ENCODE peak calls at places on chromosomes 13 and 19, in eight cellular contexts. One of them, this sample, is unnamed.

GRCh38 chr19:55165952-55166529 is 372 bp downstream of the DNAAF3 start:
- DNase-seq in cardiac fibroblast: peak; percentile 79
- DNase-seq in uterus: no peak
- DNase-seq in esophagus squamous epithelium: no peak
- DNase-seq in RWPE1: peak; percentile 66
- DNase-seq in tibial nerve: no peak
- DNase-seq in fibroblast of lung: peak; percentile 78
- DNase-seq in MCF 10A: peak; percentile 74
- DNase-seq in this sample: no peak

GRCh38 chr13:96075953-96076543 is 13.9 kb upstream of the HS6ST3 start:
- DNase-seq in cardiac fibroblast: peak; percentile 50
- DNase-seq in uterus: no peak
- DNase-seq in esophagus squamous epithelium: no peak
- DNase-seq in RWPE1: peak; percentile 21
- DNase-seq in tibial nerve: no peak
- DNase-seq in fibroblast of lung: peak; percentile 39
- DNase-seq in MCF 10A: peak; percentile 43
- DNase-seq in this sample: no peak

GRCh38 chr13:95902736-95903135 is 150.5 kb downstream of the UGGT2 start:
- DNase-seq in cardiac fibroblast: peak; percentile 9
- DNase-seq in uterus: no peak
- DNase-seq in esophagus squamous epithelium: no peak
- DNase-seq in RWPE1: no peak
- DNase-seq in tibial nerve: no peak
- DNase-seq in fibroblast of lung: no peak
- DNase-seq in MCF 10A: no peak
- DNase-seq in this sample: no peak

GRCh38 chr13:95355491-95355890 is 54.2 kb upstream of the ABCC4 start:
- DNase-seq in cardiac fibroblast: peak; percentile 51
- DNase-seq in uterus: no peak
- DNase-seq in esophagus squamous epithelium: no peak
- DNase-seq in RWPE1: no peak
- DNase-seq in tibial nerve: no peak
- DNase-seq in fibroblast of lung: peak; percentile 5
- DNase-seq in MCF 10A: peak; percentile 38
- DNase-seq in this sample: no peak

GRCh38 chr19:8161135-8161646 is 11.8 kb upstream of the FBN3 start:
- DNase-seq in cardiac fibroblast: peak; percentile 15
- DNase-seq in uterus: no peak
- DNase-seq in esophagus squamous epithelium: no peak
- DNase-seq in RWPE1: no peak
- DNase-seq in tibial nerve: no peak
- DNase-seq in fibroblast of lung: peak; percentile 17
- DNase-seq in MCF 10A: no peak
- DNase-seq in this sample: no peak

GRCh38 chr13:30006246-30006645 is 155.8 kb upstream of the UBL3 start:
- DNase-seq in cardiac fibroblast: no peak
- DNase-seq in uterus: no peak
- DNase-seq in esophagus squamous epithelium: no peak
- DNase-seq in RWPE1: no peak
- DNase-seq in tibial nerve: no peak
- DNase-seq in fibroblast of lung: no peak
- DNase-seq in MCF 10A: no peak
- DNase-seq in this sample: no peak

GRCh38 chr13:45108716-45109706 is 11.3 kb upstream of the GTF2F2 start:
- DNase-seq in cardiac fibroblast: peak; percentile 39
- DNase-seq in uterus: no peak
- DNase-seq in esophagus squamous epithelium: no peak
- DNase-seq in RWPE1: no peak
- DNase-seq in tibial nerve: no peak
- DNase-seq in fibroblast of lung: peak; percentile 19
- DNase-seq in MCF 10A: peak; percentile 25
- DNase-seq in this sample: no peak

GRCh38 chr19:34173145-34173956 is 1.0 kb downstream of the LSM14A start:
- DNase-seq in cardiac fibroblast: peak; percentile 60
- DNase-seq in uterus: peak; percentile 23
- DNase-seq in esophagus squamous epithelium: no peak
- DNase-seq in RWPE1: peak; percentile 62
- DNase-seq in tibial nerve: peak; percentile 21
- DNase-seq in fibroblast of lung: peak; percentile 41
- DNase-seq in MCF 10A: peak; percentile 57
- DNase-seq in this sample: no peak

GRCh38 chr13:102587916-102588315 is 8.9 kb upstream of the TPP2 start:
- DNase-seq in cardiac fibroblast: no peak
- DNase-seq in uterus: no peak
- DNase-seq in esophagus squamous epithelium: no peak
- DNase-seq in RWPE1: no peak
- DNase-seq in tibial nerve: no peak
- DNase-seq in fibroblast of lung: no peak
- DNase-seq in MCF 10A: no peak
- DNase-seq in this sample: no peak

GRCh38 chr19:53624776-53625540 is 6.8 kb upstream of the DPRX start:
- DNase-seq in cardiac fibroblast: no peak
- DNase-seq in uterus: no peak
- DNase-seq in esophagus squamous epithelium: no peak
- DNase-seq in RWPE1: no peak
- DNase-seq in tibial nerve: no peak
- DNase-seq in fibroblast of lung: no peak
- DNase-seq in MCF 10A: no peak
- DNase-seq in this sample: no peak

GRCh38 chr19:10655457-10656312 is 1.5 kb downstream of the ILF3 start:
- DNase-seq in cardiac fibroblast: peak; percentile 41
- DNase-seq in uterus: no peak
- DNase-seq in esophagus squamous epithelium: no peak
- DNase-seq in RWPE1: no peak
- DNase-seq in tibial nerve: no peak
- DNase-seq in fibroblast of lung: no peak
- DNase-seq in MCF 10A: peak; percentile 29
- DNase-seq in this sample: no peak

GRCh38 chr19:31783592-31783991 is 434.4 kb upstream of the TSHZ3 start:
- DNase-seq in cardiac fibroblast: no peak
- DNase-seq in uterus: no peak
- DNase-seq in esophagus squamous epithelium: no peak
- DNase-seq in RWPE1: no peak
- DNase-seq in tibial nerve: no peak
- DNase-seq in fibroblast of lung: no peak
- DNase-seq in MCF 10A: no peak
- DNase-seq in this sample: no peak

GRCh38 chr13:81686877-81687276 is 1346.0 kb upstream of the SPRY2 start:
- DNase-seq in cardiac fibroblast: peak; percentile 0
- DNase-seq in uterus: no peak
- DNase-seq in esophagus squamous epithelium: no peak
- DNase-seq in RWPE1: no peak
- DNase-seq in tibial nerve: no peak
- DNase-seq in fibroblast of lung: peak; percentile 1
- DNase-seq in MCF 10A: peak; percentile 77
- DNase-seq in this sample: no peak

GRCh38 chr19:38429055-38429810 is 3.2 kb upstream of the RASGRP4 start:
- DNase-seq in cardiac fibroblast: no peak
- DNase-seq in uterus: no peak
- DNase-seq in esophagus squamous epithelium: no peak
- DNase-seq in RWPE1: no peak
- DNase-seq in tibial nerve: no peak
- DNase-seq in fibroblast of lung: no peak
- DNase-seq in MCF 10A: no peak
- DNase-seq in this sample: no peak

GRCh38 chr13:50740052-50740741 is 103.3 kb downstream of the DLEU7 start:
- DNase-seq in cardiac fibroblast: peak; percentile 30
- DNase-seq in uterus: no peak
- DNase-seq in esophagus squamous epithelium: no peak
- DNase-seq in RWPE1: no peak
- DNase-seq in tibial nerve: no peak
- DNase-seq in fibroblast of lung: peak; percentile 36
- DNase-seq in MCF 10A: no peak
- DNase-seq in this sample: no peak

GRCh38 chr13:72652681-72653080 is 74.7 kb downstream of the MZT1 start:
- DNase-seq in cardiac fibroblast: peak; percentile 36
- DNase-seq in uterus: no peak
- DNase-seq in esophagus squamous epithelium: no peak
- DNase-seq in RWPE1: no peak
- DNase-seq in tibial nerve: no peak
- DNase-seq in fibroblast of lung: no peak
- DNase-seq in MCF 10A: no peak
- DNase-seq in this sample: no peak

GRCh38 chr13:41111454-41111853 is 21.1 kb downstream of the KBTBD6 start:
- DNase-seq in cardiac fibroblast: peak; percentile 61
- DNase-seq in uterus: peak; percentile 26
- DNase-seq in esophagus squamous epithelium: no peak
- DNase-seq in RWPE1: no peak
- DNase-seq in tibial nerve: no peak
- DNase-seq in fibroblast of lung: peak; percentile 50
- DNase-seq in MCF 10A: peak; percentile 72
- DNase-seq in this sample: no peak

GRCh38 chr19:18157465-18158063 is 4.6 kb downstream of the PIK3R2 start:
- DNase-seq in cardiac fibroblast: no peak
- DNase-seq in uterus: no peak
- DNase-seq in esophagus squamous epithelium: no peak
- DNase-seq in RWPE1: peak; percentile 81
- DNase-seq in tibial nerve: no peak
- DNase-seq in fibroblast of lung: no peak
- DNase-seq in MCF 10A: peak; percentile 80
- DNase-seq in this sample: no peak
- TF ChIP-seq CTCF in cardiac fibroblast: no peak
- TF ChIP-seq CTCF in uterus: no peak
- TF ChIP-seq CTCF in esophagus squamous epithelium: no peak
- TF ChIP-seq CTCF in RWPE1: peak; percentile 29
- TF ChIP-seq CTCF in tibial nerve: no peak
- TF ChIP-seq CTCF in fibroblast of lung: no peak
- TF ChIP-seq CTCF in MCF 10A: no peak
- TF ChIP-seq CTCF in this sample: no peak

DNA sequence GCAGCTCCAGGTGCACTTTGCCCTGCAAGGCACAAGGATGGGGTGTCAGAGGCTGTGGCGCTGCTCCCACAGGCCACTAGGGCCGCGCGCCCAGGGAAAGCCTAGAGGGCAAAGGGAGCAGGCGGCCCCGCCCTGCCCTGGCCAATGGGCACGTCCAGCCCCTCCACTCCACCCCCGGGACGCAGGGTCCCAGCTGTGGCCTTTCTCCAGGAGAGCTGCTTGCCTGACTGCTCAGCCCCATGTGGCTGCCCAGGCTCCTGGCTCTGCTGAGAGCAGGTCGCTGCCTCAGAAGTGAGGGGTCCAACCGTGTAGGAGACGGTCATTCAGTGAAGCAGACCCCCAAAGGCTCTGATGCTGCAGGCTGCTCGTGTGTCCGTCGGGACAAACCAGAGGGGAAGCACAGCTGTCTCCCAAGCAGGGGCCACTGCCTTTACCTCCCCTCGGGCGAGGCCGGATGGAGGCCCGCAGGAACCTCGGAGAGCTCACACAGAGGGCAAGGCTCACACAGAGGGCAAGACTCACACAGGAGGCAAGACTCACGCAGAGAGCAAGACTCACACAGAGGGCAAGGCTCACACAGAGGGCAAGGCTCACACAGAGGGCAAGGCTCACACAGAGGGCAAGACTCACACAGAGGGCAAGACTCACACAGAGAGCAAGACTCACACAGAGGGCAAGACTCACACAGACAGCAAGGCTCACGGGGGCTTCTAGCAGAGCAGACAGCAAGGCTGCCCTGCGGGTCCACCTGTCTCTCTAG is 56.2 kb upstream of the C13orf46 start:
- DNase-seq in cardiac fibroblast: no peak
- DNase-seq in uterus: no peak
- DNase-seq in esophagus squamous epithelium: no peak
- DNase-seq in RWPE1: no peak
- DNase-seq in tibial nerve: no peak
- DNase-seq in fibroblast of lung: no peak
- DNase-seq in MCF 10A: no peak
- DNase-seq in this sample: no peak
- TF ChIP-seq CTCF in cardiac fibroblast: no peak
- TF ChIP-seq CTCF in uterus: no peak
- TF ChIP-seq CTCF in esophagus squamous epithelium: no peak
- TF ChIP-seq CTCF in RWPE1: no peak
- TF ChIP-seq CTCF in tibial nerve: no peak
- TF ChIP-seq CTCF in fibroblast of lung: no peak
- TF ChIP-seq CTCF in MCF 10A: no peak
- TF ChIP-seq CTCF in this sample: no peak

DNA sequence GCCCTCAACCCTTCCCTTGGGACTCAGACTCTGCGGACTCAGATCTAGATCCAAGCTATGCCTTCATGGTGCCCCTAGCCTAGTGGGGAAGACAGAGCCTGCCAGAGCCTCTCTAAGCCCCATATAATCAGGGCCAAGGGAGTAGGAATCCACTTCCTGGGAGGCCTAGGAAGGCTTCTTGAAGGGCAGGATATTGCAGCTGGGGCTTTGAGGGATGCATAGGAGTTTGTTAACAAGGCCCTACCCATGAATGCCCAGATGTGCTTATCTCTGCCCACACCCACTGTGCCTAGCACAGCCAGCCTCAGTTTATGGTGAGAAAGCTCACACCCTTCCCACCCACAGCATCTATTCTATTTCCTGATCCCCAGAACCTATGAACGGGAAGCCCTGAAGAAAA is 11.3 kb downstream of the APBA3 start:
- DNase-seq in cardiac fibroblast: no peak
- DNase-seq in uterus: no peak
- DNase-seq in esophagus squamous epithelium: no peak
- DNase-seq in RWPE1: no peak
- DNase-seq in tibial nerve: no peak
- DNase-seq in fibroblast of lung: no peak
- DNase-seq in MCF 10A: no peak
- DNase-seq in this sample: no peak
- TF ChIP-seq CTCF in cardiac fibroblast: no peak
- TF ChIP-seq CTCF in uterus: no peak
- TF ChIP-seq CTCF in esophagus squamous epithelium: no peak
- TF ChIP-seq CTCF in RWPE1: no peak
- TF ChIP-seq CTCF in tibial nerve: no peak
- TF ChIP-seq CTCF in fibroblast of lung: no peak
- TF ChIP-seq CTCF in MCF 10A: no peak
- TF ChIP-seq CTCF in this sample: no peak

GRCh38 chr19:28710278-28710677 is 502.7 kb downstream of the UQCRFS1 start:
- DNase-seq in cardiac fibroblast: peak; percentile 84
- DNase-seq in uterus: no peak
- DNase-seq in esophagus squamous epithelium: no peak
- DNase-seq in RWPE1: peak; percentile 26
- DNase-seq in tibial nerve: peak; percentile 28
- DNase-seq in fibroblast of lung: peak; percentile 81
- DNase-seq in MCF 10A: peak; percentile 48
- DNase-seq in this sample: no peak
- TF ChIP-seq CTCF in cardiac fibroblast: peak; percentile 63
- TF ChIP-seq CTCF in uterus: peak; percentile 52
- TF ChIP-seq CTCF in esophagus squamous epithelium: peak; percentile 54
- TF ChIP-seq CTCF in RWPE1: peak; percentile 56
- TF ChIP-seq CTCF in tibial nerve: peak; percentile 42
- TF ChIP-seq CTCF in fibroblast of lung: peak; percentile 29
- TF ChIP-seq CTCF in MCF 10A: peak; percentile 50
- TF ChIP-seq CTCF in this sample: no peak

GRCh38 chr13:37074703-37075102 is 15.2 kb upstream of the SUPT20H start:
- DNase-seq in cardiac fibroblast: peak; percentile 73
- DNase-seq in uterus: no peak
- DNase-seq in esophagus squamous epithelium: no peak
- DNase-seq in RWPE1: peak; percentile 14
- DNase-seq in tibial nerve: no peak
- DNase-seq in fibroblast of lung: peak; percentile 57
- DNase-seq in MCF 10A: peak; percentile 49
- DNase-seq in this sample: no peak
- TF ChIP-seq CTCF in cardiac fibroblast: peak; percentile 21
- TF ChIP-seq CTCF in uterus: peak; percentile 46
- TF ChIP-seq CTCF in esophagus squamous epithelium: peak; percentile 30
- TF ChIP-seq CTCF in RWPE1: peak; percentile 59
- TF ChIP-seq CTCF in tibial nerve: peak; percentile 28
- TF ChIP-seq CTCF in fibroblast of lung: no peak
- TF ChIP-seq CTCF in MCF 10A: peak; percentile 43
- TF ChIP-seq CTCF in this sample: no peak

GRCh38 chr19:1602091-1602707 is 3.1 kb downstream of the UQCR11 start:
- DNase-seq in cardiac fibroblast: no peak
- DNase-seq in uterus: no peak
- DNase-seq in esophagus squamous epithelium: no peak
- DNase-seq in RWPE1: no peak
- DNase-seq in tibial nerve: no peak
- DNase-seq in fibroblast of lung: no peak
- DNase-seq in MCF 10A: no peak
- DNase-seq in this sample: no peak
- TF ChIP-seq CTCF in cardiac fibroblast: no peak
- TF ChIP-seq CTCF in uterus: no peak
- TF ChIP-seq CTCF in esophagus squamous epithelium: no peak
- TF ChIP-seq CTCF in RWPE1: no peak
- TF ChIP-seq CTCF in tibial nerve: no peak
- TF ChIP-seq CTCF in fibroblast of lung: no peak
- TF ChIP-seq CTCF in MCF 10A: no peak
- TF ChIP-seq CTCF in this sample: no peak

This sample was measured in omental fat pad.